ENCODE peak calls at places on chromosomes 1 and 21, in eight cellular contexts. Z, E, Q, N, P, J, C and F are unnamed samples. For H3K9me3, the result is how much of the 10 kb centered on the place peaks cover.

GRCh38 chr1:181451661-181452060 is 31.7 kb upstream of the CACNA1E start:
- DNase-seq in Z (no peak), E (no peak), Q (no peak), N (no peak), P (no peak), J (no peak), C (no peak), F (no peak)

GRCh38 chr1:152757747-152758146 is at the start of gene KPRP:
- DNase-seq in Z (no peak), E (no peak), Q (no peak), N (no peak), P (no peak), J (no peak), C (no peak), F (no peak)

GRCh38 chr1:201649776-201650607 is 111.1 kb downstream of the NAV1 start:
- DNase-seq in Z (peak), E (no peak), Q (peak), N (peak), P (peak), J (peak), C (no peak), F (no peak)

GRCh38 chr1:100458925-100459814 is 78.8 kb upstream of the GPR88 start:
- DNase-seq in Z (peak), E (peak), Q (peak), N (peak), P (peak), J (peak), C (peak), F (peak)

GRCh38 chr21:45979141-45979631 is 2.4 kb upstream of the COL6A1 start:
- DNase-seq in Z (no peak), E (no peak), Q (no peak), N (no peak), P (peak), J (peak), C (no peak), F (no peak)

GRCh38 chr1:200034821-200035396 is 7.4 kb downstream of the NR5A2 start:
- DNase-seq in Z (no peak), E (no peak), Q (peak), N (peak), P (no peak), J (no peak), C (no peak), F (no peak)

GRCh38 chr1:61043010-61043820 is 39.1 kb upstream of the NFIA start:
- DNase-seq in Z (peak), E (peak), Q (peak), N (peak), P (peak), J (peak), C (peak), F (no peak)

GRCh38 chr1:31095298-31095981 is 29.9 kb upstream of the PUM1 start:
- DNase-seq in Z (no peak), E (peak), Q (no peak), N (peak), P (no peak), J (no peak), C (no peak), F (no peak)

GRCh38 chr1:214581785-214582184 is 21.2 kb upstream of the CENPF start:
- DNase-seq in Z (no peak), E (peak), Q (no peak), N (peak), P (no peak), J (no peak), C (no peak), F (no peak)

GRCh38 chr21:42262826-42263225 is 43.9 kb downstream of the ABCG1 start:
- DNase-seq in Z (peak), E (peak), Q (no peak), N (peak), P (peak), J (peak), C (no peak), F (no peak)

GRCh38 chr1:233904979-233905415 is 521 bp downstream of the SLC35F3 start:
- DNase-seq in Z (no peak), E (peak), Q (no peak), N (peak), P (no peak), J (no peak), C (no peak), F (no peak)

GRCh38 chr1:88650676-88651418 is 33.2 kb upstream of the PKN2 start:
- DNase-seq in Z (no peak), E (peak), Q (peak), N (peak), P (no peak), J (no peak), C (no peak), F (no peak)

GRCh38 chr21:42122808-42123207 is 51.7 kb downstream of the UMODL1 start:
- DNase-seq in Z (no peak), E (no peak), Q (no peak), N (no peak), P (no peak), J (no peak), C (no peak), F (no peak)

GRCh38 chr1:185404864-185405568 is 88.0 kb upstream of the IVNS1ABP start:
- DNase-seq in Z (no peak), E (no peak), Q (no peak), N (no peak), P (no peak), J (no peak), C (no peak), F (no peak)

GRCh38 chr1:172627702-172628101 is 31.2 kb upstream of the FASLG start:
- DNase-seq in Z (no peak), E (no peak), Q (no peak), N (no peak), P (no peak), J (no peak), C (no peak), F (no peak)

GRCh38 chr1:173095632-173096031 is 44.9 kb upstream of the TNFSF18 start:
- DNase-seq in Z (no peak), E (peak), Q (no peak), N (peak), P (no peak), J (no peak), C (no peak), F (no peak)

GRCh38 chr1:12475158-12475934 is 142.7 kb downstream of the DHRS3 start:
- DNase-seq in Z (no peak), E (no peak), Q (no peak), N (no peak), P (no peak), J (no peak), C (no peak), F (no peak)

GRCh38 chr1:66711420-66711819 is 40.8 kb upstream of the DYNLT5 start:
- DNase-seq in Z (no peak), E (no peak), Q (peak), N (peak), P (no peak), J (no peak), C (no peak), F (no peak)

GRCh38 chr1:178119623-178120022 is 25.7 kb downstream of the RASAL2 start:
- DNase-seq in Z (no peak), E (peak), Q (no peak), N (no peak), P (no peak), J (no peak), C (no peak), F (no peak)

GRCh38 chr21:32456497-32456918 is 44.0 kb downstream of the EVA1C start:
- DNase-seq in Z (no peak), E (no peak), Q (no peak), N (peak), P (no peak), J (no peak), C (no peak), F (no peak)

GRCh38 chr21:40546657-40547056 is 300.3 kb downstream of the DSCAM start:
- DNase-seq in Z (no peak), E (no peak), Q (no peak), N (no peak), P (no peak), J (no peak), C (no peak), F (no peak)

GRCh38 chr1:243549108-243549507 is 293.3 kb downstream of the SDCCAG8 start:
- DNase-seq in Z (no peak), E (peak), Q (no peak), N (peak), P (no peak), J (no peak), C (no peak), F (no peak)

GRCh38 chr1:67558449-67559193 is 126.4 kb upstream of the GADD45A start:
- DNase-seq in Z (no peak), E (no peak), Q (no peak), N (no peak), P (no peak), J (no peak), C (no peak), F (no peak)

GRCh38 chr1:239633432-239633831 is 247.1 kb downstream of the CHRM3 start:
- DNase-seq in Z (no peak), E (no peak), Q (no peak), N (no peak), P (no peak), J (no peak), C (no peak), F (no peak)

GRCh38 chr1:25926731-25927496 is 20.7 kb upstream of the STMN1 start:
- DNase-seq in Z (peak), E (no peak), Q (peak), N (no peak), P (no peak), J (no peak), C (no peak), F (no peak)

GRCh38 chr1:52210044-52210443 is 68.2 kb downstream of the ZFYVE9 start:
- DNase-seq in Z (no peak), E (peak), Q (no peak), N (no peak), P (no peak), J (no peak), C (no peak), F (no peak)

GRCh38 chr1:50981741-50982140 is 11.7 kb downstream of the CDKN2C start:
- DNase-seq in Z (no peak), E (no peak), Q (no peak), N (no peak), P (no peak), J (no peak), C (no peak), F (no peak)

GRCh38 chr1:228930479-228930957 is 195.2 kb downstream of the RHOU start:
- DNase-seq in Z (no peak), E (no peak), Q (no peak), N (peak), P (no peak), J (no peak), C (no peak), F (no peak)

GRCh38 chr1:56864430-56864829 is 9.8 kb downstream of the C8A start:
- DNase-seq in Z (no peak), E (peak), Q (no peak), N (no peak), P (no peak), J (no peak), C (no peak), F (no peak)

GRCh38 chr1:46444466-46444865 is 45.2 kb upstream of the DMBX1 start:
- DNase-seq in Z (no peak), E (no peak), Q (no peak), N (no peak), P (no peak), J (no peak), C (no peak), F (no peak)

GRCh38 chr1:51303751-51304196 is 26.6 kb downstream of the TTC39A start:
- DNase-seq in Z (no peak), E (no peak), Q (no peak), N (peak), P (no peak), J (peak), C (no peak), F (no peak)

GRCh38 chr1:31786366-31787060 is 22.4 kb upstream of the ADGRB2 start:
- DNase-seq in Z (peak), E (no peak), Q (no peak), N (no peak), P (no peak), J (peak), C (no peak), F (no peak)

GRCh38 chr21:33031562-33031961 is 5.8 kb downstream of the OLIG2 start:
- DNase-seq in Z (no peak), E (no peak), Q (no peak), N (no peak), P (no peak), J (no peak), C (no peak), F (no peak)

GRCh38 chr1:67570473-67571143 is 114.4 kb upstream of the GADD45A start:
- DNase-seq in Z (no peak), E (peak), Q (no peak), N (peak), P (no peak), J (no peak), C (no peak), F (no peak)

GRCh38 chr1:178189814-178190213 is 95.9 kb downstream of the RASAL2 start:
- DNase-seq in Z (peak), E (no peak), Q (peak), N (peak), P (no peak), J (no peak), C (no peak), F (peak)

GRCh38 chr1:245715291-245715701 is 560.5 kb downstream of the KIF26B start:
- DNase-seq in Z (no peak), E (peak), Q (no peak), N (no peak), P (no peak), J (no peak), C (no peak), F (peak)

GRCh38 chr1:117215733-117216462 is 5.2 kb upstream of the VTCN1 start:
- DNase-seq in Z (peak), E (no peak), Q (no peak), N (no peak), P (peak), J (no peak), C (no peak), F (no peak)
- TF ChIP-seq CTCF in Z (peak), E (no peak), Q (no peak), N (no peak), P (peak), J (no peak), C (no peak), F (no peak)

GRCh38 chr1:27518808-27519207 is 28.8 kb upstream of the WASF2 start:
- DNase-seq in Z (no peak), E (no peak), Q (no peak), N (no peak), P (no peak), J (no peak), C (no peak), F (no peak)

GRCh38 chr1:27517907-27518718 is 28.1 kb upstream of the WASF2 start:
- DNase-seq in Z (no peak), E (peak), Q (no peak), N (no peak), P (no peak), J (no peak), C (no peak), F (no peak)

GRCh38 chr1:27521336-27522147 is 31.6 kb upstream of the WASF2 start:
- DNase-seq in Z (no peak), E (no peak), Q (no peak), N (no peak), P (peak), J (no peak), C (peak), F (no peak)

GRCh38 chr1:27520651-27521050 is 30.7 kb upstream of the WASF2 start:
- DNase-seq in Z (no peak), E (no peak), Q (peak), N (no peak), P (peak), J (no peak), C (no peak), F (no peak)

DNA sequence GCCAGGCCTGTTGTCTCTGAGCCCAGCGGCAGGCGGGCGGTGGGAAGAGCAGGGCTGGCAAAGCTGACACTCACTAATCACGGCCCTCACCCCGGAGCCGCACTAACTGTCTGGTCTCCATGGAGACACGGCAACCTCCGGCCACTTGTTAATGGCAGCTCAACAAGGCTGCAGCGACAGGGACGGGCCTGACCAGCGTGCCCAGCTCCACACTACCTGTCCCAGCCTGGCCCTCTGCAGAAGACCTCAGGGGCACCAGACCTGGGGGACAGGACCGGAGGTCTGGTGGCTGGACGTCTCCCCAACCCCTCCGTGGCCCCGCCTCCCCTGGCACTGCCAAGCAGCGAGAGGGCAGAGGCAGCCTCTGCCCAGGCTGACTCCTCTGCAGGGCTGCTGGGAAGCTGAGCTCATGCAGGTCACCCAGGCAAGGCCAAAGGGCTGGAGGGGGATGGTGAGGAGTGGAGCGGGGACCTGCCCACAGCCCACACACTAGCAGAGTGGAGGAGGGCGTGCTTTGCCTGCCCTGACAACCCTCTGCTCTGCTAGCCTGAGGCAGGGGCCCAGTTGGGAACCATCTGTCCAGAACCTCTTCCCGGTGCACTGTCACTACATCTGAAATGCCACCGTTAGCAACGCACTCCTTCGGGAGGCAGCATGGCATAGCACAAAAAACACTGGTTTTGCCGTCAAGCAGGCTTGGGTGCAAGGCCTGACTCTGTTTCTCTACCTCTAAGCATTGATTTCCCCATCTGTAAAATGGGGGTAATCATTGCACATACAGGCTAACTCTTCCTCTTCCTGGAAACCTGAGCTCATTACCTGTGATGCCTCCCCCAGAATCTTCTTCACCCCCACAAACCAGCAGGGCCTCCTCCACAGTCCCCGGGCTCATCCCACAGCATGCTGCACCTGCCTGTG is 29.6 kb upstream of the WASF2 start:
- DNase-seq in Z (peak), E (no peak), Q (peak), N (no peak), P (peak), J (peak), C (no peak), F (no peak)
- H3K9me3 ChIP-seq in Z (under half), E (under half), Q (under half), N (under half), P (under half), J (under half), C (under half), F (under half)

DNA sequence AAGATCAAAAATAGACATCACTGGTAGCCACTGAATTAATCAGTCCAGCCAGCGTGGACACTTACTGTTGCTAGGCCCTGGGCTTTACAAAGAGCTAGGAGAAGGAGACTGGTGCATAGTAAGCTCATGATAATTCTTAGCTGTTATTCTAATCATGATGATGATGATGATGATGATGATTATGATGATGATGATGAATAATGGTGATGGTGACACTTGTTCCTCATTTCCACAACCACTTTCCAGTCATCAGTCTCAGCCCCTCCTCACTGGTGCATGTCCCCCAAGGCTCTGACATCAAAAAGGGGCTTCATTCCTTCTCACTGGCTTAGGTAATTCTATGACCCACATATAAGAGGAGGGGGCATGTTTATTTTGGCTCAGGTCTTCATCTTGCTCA is 701.0 kb downstream of the PTPRU start:
- DNase-seq in Z (no peak), E (no peak), Q (no peak), N (no peak), P (no peak), J (no peak), C (no peak), F (no peak)
- H3K4me3 ChIP-seq in Z (no peak), E (no peak), Q (no peak), N (no peak), P (no peak), J (no peak), C (no peak), F (no peak)

DNA sequence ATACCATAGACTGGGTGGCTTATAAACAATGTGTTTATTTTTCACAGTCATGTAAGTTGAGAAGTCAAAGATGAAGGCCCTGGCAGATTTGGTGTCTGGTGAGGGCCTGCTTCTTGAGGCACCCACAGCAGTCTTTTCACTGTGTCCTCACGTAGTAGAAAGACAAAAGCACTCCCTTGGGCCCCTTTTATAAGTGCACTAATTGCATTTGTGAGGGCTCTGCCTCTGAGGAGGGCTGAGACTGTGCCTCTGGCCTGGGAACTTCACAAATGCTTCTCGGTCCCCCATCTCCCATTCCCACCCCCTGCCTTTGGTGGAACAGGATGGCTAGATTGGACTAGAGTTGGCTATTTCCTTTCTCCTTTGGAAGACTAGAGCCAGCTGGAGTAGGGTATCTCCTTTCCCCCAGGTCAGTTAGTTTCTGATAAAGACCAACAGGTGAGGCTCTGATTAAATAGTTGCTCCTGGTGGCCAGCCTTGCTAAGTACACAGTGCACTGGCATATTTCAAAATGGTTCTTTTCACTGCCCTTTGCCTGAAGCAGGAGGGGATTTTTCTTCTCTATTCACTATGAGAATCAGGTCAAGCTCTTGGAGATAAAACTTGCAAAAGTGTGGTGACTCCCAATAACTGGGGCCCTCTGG is 82.9 kb downstream of the PLPPR4 start:
- DNase-seq in Z (no peak), E (no peak), Q (no peak), N (no peak), P (no peak), J (no peak), C (no peak), F (no peak)
- TF ChIP-seq CTCF in Z (no peak), E (no peak), Q (peak), N (no peak), P (no peak), J (no peak), C (no peak), F (no peak)

GRCh38 chr1:53629101-53629691 is 109.8 kb downstream of the GLIS1 start:
- DNase-seq in Z (peak), E (no peak), Q (no peak), N (no peak), P (no peak), J (no peak), C (no peak), F (no peak)

GRCh38 chr1:53636621-53637171 is 102.3 kb downstream of the GLIS1 start:
- DNase-seq in Z (peak), E (no peak), Q (no peak), N (no peak), P (no peak), J (no peak), C (no peak), F (no peak)

GRCh38 chr1:53631622-53632310 is 107.2 kb downstream of the GLIS1 start:
- DNase-seq in Z (peak), E (no peak), Q (no peak), N (no peak), P (no peak), J (no peak), C (no peak), F (no peak)

GRCh38 chr1:53634571-53634979 is 104.4 kb downstream of the GLIS1 start:
- DNase-seq in Z (peak), E (no peak), Q (no peak), N (no peak), P (no peak), J (no peak), C (no peak), F (no peak)

GRCh38 chr1:53633073-53633704 is 105.8 kb downstream of the GLIS1 start:
- DNase-seq in Z (no peak), E (no peak), Q (no peak), N (no peak), P (no peak), J (no peak), C (no peak), F (no peak)
- H3K9me3 ChIP-seq in Z (under half), E (under half), Q (under half), N (under half), P (under half), J (under half), C (under half), F (under half)